ENCODE peak calls at places on chromosomes 2 and 18, in six cellular contexts. P is lower lobe of right lung, V is cardiac muscle cell, N is neural progenitor cell, T is Peyer's patch, Q is heart right ventricle. R is an unnamed sample. For H3K4me1, the result is how much of the 10 kb centered on the place peaks cover.

GRCh38 chr2:52423655-52424054 is 1343.9 kb upstream of the CHAC2 start:
- DNase-seq in Q (no peak), P (no peak), V (no peak), N (no peak), T (no peak), R (no peak)

GRCh38 chr18:75324686-75325257 is 102.7 kb downstream of the SMIM21 start:
- DNase-seq in P (no peak), N (no peak), T (no peak), V (no peak), Q (no peak), R (no peak)

GRCh38 chr2:171436307-171436706 is 2.3 kb downstream of the DCAF17 start:
- DNase-seq in Q (no peak), N (no peak), V (peak), T (no peak), P (no peak), R (no peak)

GRCh38 chr2:177282787-177283533 is 18.4 kb upstream of the NFE2L2 start:
- DNase-seq in T (no peak), V (no peak), Q (no peak), N (no peak), P (no peak), R (no peak)

GRCh38 chr18:79875931-79876461 is 75.5 kb downstream of the SLC66A2 start:
- DNase-seq in Q (no peak), V (no peak), N (no peak), P (no peak), T (no peak), R (no peak)

GRCh38 chr18:12991839-12992216 is 666 bp downstream of the CEP192 start:
- DNase-seq in V (no peak), Q (no peak), T (no peak), N (no peak), P (no peak), R (no peak)

GRCh38 chr2:37768491-37768925 is 97.1 kb upstream of the CDC42EP3 start:
- DNase-seq in Q (peak), V (peak), T (no peak), P (no peak), N (no peak), R (no peak)

GRCh38 chr2:164073053-164073757 is 337.4 kb upstream of the FIGN start:
- DNase-seq in Q (no peak), T (no peak), P (no peak), V (no peak), N (no peak), R (no peak)

GRCh38 chr2:85933753-85934594 is 45.2 kb upstream of the ST3GAL5 start:
- DNase-seq in P (no peak), T (no peak), N (no peak), Q (no peak), V (peak), R (no peak)

GRCh38 chr2:215262303-215262702 is 49.6 kb upstream of the ATIC start:
- DNase-seq in N (no peak), T (no peak), Q (no peak), V (no peak), P (no peak), R (no peak)

GRCh38 chr2:45647986-45648520 is 3.4 kb upstream of the PRKCE start:
- DNase-seq in P (no peak), N (no peak), T (no peak), V (peak), Q (no peak), R (no peak)
- H3K27ac ChIP-seq in P (no peak), N (no peak), T (no peak), V (no peak), Q (no peak), R (no peak)

GRCh38 chr2:102809291-102810189 is 47.7 kb downstream of the TMEM182 start:
- DNase-seq in T (no peak), Q (no peak), N (no peak), P (no peak), V (no peak), R (no peak)

GRCh38 chr2:102803897-102804217 is 42.0 kb downstream of the TMEM182 start:
- DNase-seq in T (no peak), Q (no peak), V (no peak), N (no peak), P (no peak), R (no peak)

GRCh38 chr2:102801858-102802699 is 40.2 kb downstream of the TMEM182 start:
- DNase-seq in N (no peak), T (no peak), P (no peak), Q (peak), V (no peak), R (no peak)

GRCh38 chr2:102803041-102803896 is 41.4 kb downstream of the TMEM182 start:
- DNase-seq in Q (no peak), N (no peak), V (no peak), P (no peak), T (no peak), R (no peak)

DNA sequence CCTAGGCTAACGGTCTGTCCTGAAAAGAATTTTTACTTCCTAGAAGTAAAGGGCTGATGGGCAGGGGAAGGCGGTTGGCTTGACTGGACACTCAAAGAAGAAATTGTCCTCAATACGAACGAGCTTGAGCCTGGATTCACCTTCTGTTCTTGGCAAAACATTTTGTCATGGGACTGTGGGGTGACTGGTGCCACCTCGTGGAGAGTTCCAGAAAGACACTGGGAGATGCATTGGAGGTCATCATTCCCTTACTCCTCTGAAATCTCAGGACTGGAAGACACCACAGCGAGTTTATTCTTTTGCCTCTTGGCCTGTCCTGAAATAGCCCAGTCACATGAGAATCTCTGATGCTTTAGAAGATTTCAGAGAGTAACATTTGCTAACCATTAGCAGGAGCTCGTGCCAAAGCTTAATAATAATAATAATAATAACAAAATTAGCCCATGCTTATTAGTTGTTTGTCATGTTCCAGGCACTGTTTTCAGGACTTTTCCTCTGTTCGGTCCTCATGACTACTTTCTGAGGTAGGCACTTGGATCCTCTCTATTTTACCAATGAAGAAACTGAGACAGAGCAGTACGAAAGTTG is 44.5 kb downstream of the TMEM182 start:
- DNase-seq in T (no peak), Q (peak), V (peak), P (no peak), N (peak), R (no peak)
- H3K4me3 ChIP-seq in T (no peak), Q (no peak), V (no peak), P (no peak), N (no peak), R (no peak)

GRCh38 chr18:8461544-8461943 is 147.7 kb upstream of the RAB12 start:
- DNase-seq in P (no peak), T (no peak), N (no peak), Q (no peak), V (no peak), R (no peak)
- H3K4me1 ChIP-seq in P (under half), T (under half), N (under half), Q (under half), V (under half), R (under half)

GRCh38 chr2:53753036-53753435 is 14.6 kb upstream of the CHAC2 start:
- DNase-seq in P (no peak), T (no peak), Q (no peak), V (no peak), N (no peak), R (no peak)

GRCh38 chr2:53752385-53752784 is 15.2 kb upstream of the CHAC2 start:
- DNase-seq in P (no peak), Q (no peak), V (no peak), N (no peak), T (no peak), R (no peak)

GRCh38 chr2:53755022-53755630 is 12.5 kb upstream of the CHAC2 start:
- DNase-seq in V (peak), N (no peak), Q (no peak), T (no peak), P (peak), R (no peak)

GRCh38 chr2:53751728-53752127 is 15.9 kb upstream of the CHAC2 start:
- DNase-seq in P (no peak), Q (no peak), V (no peak), N (no peak), T (no peak), R (no peak)

GRCh38 chr2:53750369-53750768 is 17.2 kb upstream of the CHAC2 start:
- DNase-seq in V (no peak), T (no peak), Q (no peak), N (no peak), P (no peak), R (no peak)
- H3K27ac ChIP-seq in V (no peak), T (no peak), Q (no peak), N (no peak), P (no peak), R (no peak)

DNA sequence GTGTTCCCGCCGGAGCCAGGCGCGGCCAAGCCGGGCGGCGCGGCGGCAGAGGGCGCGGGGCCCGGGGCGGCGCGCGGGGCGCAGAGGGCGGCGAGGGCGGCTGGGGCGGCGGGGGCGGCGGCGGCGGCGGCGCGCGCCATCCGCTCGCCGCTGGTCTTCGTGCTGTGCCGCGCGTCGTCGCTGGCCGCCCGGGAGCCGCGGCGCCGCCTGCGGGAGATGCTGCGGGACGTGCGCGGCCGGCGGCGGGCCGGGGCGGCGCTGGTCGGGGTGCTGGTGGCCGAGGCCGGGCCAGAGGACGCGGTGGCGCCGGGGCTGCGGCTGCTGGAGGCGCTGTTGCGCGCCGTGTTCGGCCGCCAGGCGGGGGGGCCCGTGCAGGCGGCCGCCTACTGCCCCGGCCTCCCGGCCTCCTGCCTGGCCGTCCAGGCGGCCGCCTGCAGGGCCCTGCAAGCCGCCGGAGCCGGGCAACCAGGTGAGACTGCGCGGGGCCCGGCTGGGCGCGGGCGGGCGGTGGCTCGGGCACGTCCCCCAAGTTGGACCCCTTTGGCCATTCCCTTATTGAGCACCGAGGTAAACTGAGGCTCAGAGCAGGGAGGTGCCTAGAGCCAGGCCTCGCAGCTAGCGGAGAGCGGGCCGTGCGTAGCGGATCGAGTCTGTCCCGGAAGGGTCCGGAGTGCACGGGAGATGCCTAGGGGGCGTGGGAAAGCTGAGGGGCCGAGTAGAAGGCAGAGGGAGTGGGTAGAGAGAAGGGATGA is 584 bp downstream of the C2orf72 start:
- DNase-seq in T (no peak), V (peak), N (peak), Q (no peak), P (no peak), R (no peak)
- H3K4me3 ChIP-seq in T (peak), V (peak), N (peak), Q (no peak), P (peak), R (no peak)

DNA sequence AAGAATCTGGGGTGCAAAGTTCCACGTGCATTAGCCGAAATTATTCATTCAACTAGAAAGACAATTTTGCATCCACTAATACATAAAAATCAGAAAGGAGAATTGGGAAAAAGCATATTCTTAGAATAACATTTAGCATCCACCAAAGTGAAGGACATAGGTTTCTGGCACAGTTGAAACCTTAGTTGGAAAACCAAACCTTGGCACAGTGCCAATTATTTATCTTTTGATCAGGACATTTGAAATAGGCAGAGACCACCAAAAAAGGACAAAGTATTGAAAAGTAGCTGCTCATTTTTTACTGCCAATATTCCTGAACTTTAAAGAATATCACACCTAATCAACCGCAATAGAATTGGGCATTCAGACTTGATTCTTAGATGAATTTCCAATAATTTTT is 25.5 kb upstream of the NFU1 start:
- DNase-seq in V (no peak), T (no peak), P (no peak), N (no peak), Q (no peak), R (no peak)
- H3K4me1 ChIP-seq in V (under half), T (under half), P (under half), N (under half), Q (under half), R (under half)

GRCh38 chr18:62523631-62524442 is 1.0 kb downstream of the ZCCHC2 start:
- DNase-seq in Q (peak), T (peak), P (peak), V (peak), N (peak), R (peak)
- H3K27ac ChIP-seq in Q (peak), T (peak), P (peak), V (peak), N (no peak), R (peak)